ENCODE peak calls at places on chromosomes 7 and 10, in ten cellular contexts. W, M, V, Y, I, L, Z, R, P and X are unnamed samples.

GRCh38 chr7:87231243-87231642 is 11.7 kb upstream of the TMEM243 start:
- DNase-seq in W (no peak), M (no peak), V (no peak), Y (no peak), I (no peak), L (no peak), Z (no peak), R (no peak), P (peak; percentile 23), X (no peak)

GRCh38 chr7:144454256-144455039 is 51.0 kb upstream of the NOBOX start:
- DNase-seq in W (no peak), M (no peak), V (peak; percentile 9), Y (peak; percentile 32), I (no peak), L (no peak), Z (no peak), R (no peak), P (no peak), X (peak; percentile 13)

GRCh38 chr10:13776861-13777301 is 190.1 kb downstream of the PRPF18 start:
- DNase-seq in W (no peak), M (no peak), V (no peak), Y (no peak), I (no peak), L (peak; percentile 25), Z (no peak), R (peak; percentile 39), P (no peak), X (peak; percentile 53)

GRCh38 chr7:26233902-26234511 is 32.5 kb downstream of the CBX3 start:
- DNase-seq in W (no peak), M (no peak), V (no peak), Y (no peak), I (no peak), L (no peak), Z (no peak), R (no peak), P (no peak), X (no peak)

GRCh38 chr7:80856769-80857168 is 62.1 kb downstream of the SEMA3C start:
- DNase-seq in W (no peak), M (no peak), V (no peak), Y (no peak), I (no peak), L (no peak), Z (no peak), R (no peak), P (no peak), X (no peak)

GRCh38 chr7:158572000-158572828 is 15.4 kb downstream of the PTPRN2 start:
- DNase-seq in W (no peak), M (no peak), V (peak; percentile 76), Y (peak; percentile 75), I (peak; percentile 87), L (peak; percentile 66), Z (no peak), R (no peak), P (no peak), X (no peak)

GRCh38 chr7:16092711-16093110 is 328.6 kb downstream of the CRPPA start:
- DNase-seq in W (no peak), M (no peak), V (no peak), Y (no peak), I (no peak), L (no peak), Z (no peak), R (no peak), P (no peak), X (no peak)

GRCh38 chr10:93006435-93007039 is 54.1 kb upstream of the CYP26C1 start:
- DNase-seq in W (no peak), M (no peak), V (peak; percentile 56), Y (peak; percentile 63), I (peak; percentile 46), L (peak; percentile 56), Z (no peak), R (peak; percentile 62), P (no peak), X (peak; percentile 59)

GRCh38 chr7:87413951-87414381 is 61.5 kb downstream of the ABCB4 start:
- DNase-seq in W (no peak), M (no peak), V (no peak), Y (no peak), I (no peak), L (no peak), Z (no peak), R (peak; percentile 54), P (no peak), X (peak; percentile 44)

GRCh38 chr7:42911482-42912447 is at the start of gene C7orf25:
- DNase-seq in W (peak; percentile 98), M (peak; percentile 91), V (peak; percentile 97), Y (peak; percentile 96), I (peak; percentile 95), L (peak; percentile 98), Z (peak; percentile 95), R (peak; percentile 94), P (peak; percentile 96), X (peak; percentile 75)

GRCh38 chr7:111192614-111193053 is 101.7 kb downstream of the LRRN3 start:
- DNase-seq in W (no peak), M (no peak), V (no peak), Y (no peak), I (no peak), L (no peak), Z (no peak), R (no peak), P (no peak), X (peak; percentile 27)

GRCh38 chr10:110772454-110773025 is 99.2 kb upstream of the PDCD4 start:
- DNase-seq in W (no peak), M (no peak), V (no peak), Y (no peak), I (no peak), L (no peak), Z (no peak), R (no peak), P (no peak), X (no peak)

GRCh38 chr7:55515569-55516279 is 56.6 kb downstream of the VOPP1 start:
- DNase-seq in W (no peak), M (no peak), V (peak; percentile 25), Y (no peak), I (no peak), L (no peak), Z (no peak), R (no peak), P (no peak), X (no peak)

GRCh38 chr10:73803680-73804286 is 7.6 kb downstream of the NDST2 start:
- DNase-seq in W (no peak), M (no peak), V (no peak), Y (no peak), I (no peak), L (no peak), Z (no peak), R (no peak), P (no peak), X (no peak)

GRCh38 chr10:22148956-22149355 is 68.9 kb downstream of the EBLN1 start:
- DNase-seq in W (no peak), M (no peak), V (no peak), Y (no peak), I (peak; percentile 3), L (no peak), Z (no peak), R (no peak), P (no peak), X (no peak)

GRCh38 chr10:46233101-46233500 is 53.7 kb upstream of the ANTXRL start:
- DNase-seq in W (no peak), M (no peak), V (no peak), Y (no peak), I (no peak), L (no peak), Z (no peak), R (no peak), P (no peak), X (no peak)

GRCh38 chr10:100985336-100985735 is 2.0 kb downstream of the MRPL43 start:
- DNase-seq in W (no peak), M (no peak), V (no peak), Y (peak; percentile 26), I (no peak), L (no peak), Z (no peak), R (no peak), P (no peak), X (peak; percentile 56)

GRCh38 chr7:3065724-3066143 is 22.1 kb upstream of the CARD11 start:
- DNase-seq in W (peak; percentile 47), M (peak; percentile 51), V (peak; percentile 85), Y (peak; percentile 56), I (no peak), L (peak; percentile 62), Z (peak; percentile 58), R (no peak), P (no peak), X (no peak)

GRCh38 chr7:129083525-129083924 is 28.6 kb upstream of the TNPO3 start:
- DNase-seq in W (no peak), M (no peak), V (no peak), Y (no peak), I (no peak), L (no peak), Z (no peak), R (no peak), P (no peak), X (no peak)